ENCODE peak calls at places on chromosomes 5 and 9, in four cellular contexts. V is HepG2, O is GM12878, U is K562. F is an unnamed sample.

GRCh38 chr9:127083598-127083997 is 38.8 kb downstream of the ANGPTL2 start:
- DNase-seq in V (no peak), U (no peak), O (no peak), F (no peak)

GRCh38 chr9:115367780-115368179 is 249.8 kb upstream of the TNC start:
- DNase-seq in O (no peak), U (no peak), V (no peak), F (no peak)

GRCh38 chr9:89748020-89748670 is 143.3 kb downstream of the GADD45G start:
- DNase-seq in O (no peak), U (no peak), V (no peak), F (no peak)

GRCh38 chr5:75053286-75054109 is 1.1 kb upstream of the GCNT4 start:
- DNase-seq in U (peak; percentile 8), V (peak; percentile 16), O (no peak), F (peak; percentile 57)

GRCh38 chr5:139764250-139764791 is 31.3 kb upstream of the PSD2 start:
- DNase-seq in U (peak; percentile 46), V (no peak), O (no peak), F (no peak)

GRCh38 chr5:134577796-134578577 is 52.5 kb downstream of the JADE2 start:
- DNase-seq in O (no peak), U (peak; percentile 79), V (peak; percentile 59), F (peak; percentile 83)

GRCh38 chr9:109793196-109793595 is 13.2 kb downstream of the PALM2AKAP2 start:
- DNase-seq in V (no peak), O (no peak), U (no peak), F (no peak)

GRCh38 chr5:117547192-117547591 is 972.6 kb upstream of the SEMA6A start:
- DNase-seq in V (no peak), U (no peak), O (no peak), F (no peak)

GRCh38 chr5:396715-397032 is 46.3 kb upstream of the EXOC3 start:
- DNase-seq in O (no peak), U (no peak), V (no peak), F (no peak)

GRCh38 chr9:6782981-6783380 is 25.2 kb downstream of the KDM4C start:
- DNase-seq in O (no peak), U (no peak), V (no peak), F (no peak)

GRCh38 chr5:16916262-16916878 is 19.7 kb downstream of the MYO10 start:
- DNase-seq in O (no peak), U (no peak), V (no peak), F (no peak)

GRCh38 chr9:136088939-136089696 is 6.0 kb downstream of the NACC2 start:
- DNase-seq in U (peak; percentile 17), V (no peak), O (no peak), F (no peak)

GRCh38 chr9:129176786-129177442 is 1.1 kb downstream of the IER5L start:
- DNase-seq in V (no peak), U (no peak), O (no peak), F (no peak)

GRCh38 chr5:126868961-126869451 is 92.1 kb downstream of the LMNB1 start:
- DNase-seq in V (no peak), O (no peak), U (no peak), F (no peak)

GRCh38 chr9:14902561-14902960 is 7.7 kb downstream of the FREM1 start:
- DNase-seq in U (no peak), V (no peak), O (no peak), F (no peak)

GRCh38 chr9:98903938-98904560 is 39.7 kb upstream of the COL15A1 start:
- DNase-seq in U (no peak), V (no peak), O (no peak), F (no peak)

GRCh38 chr5:68149189-68149588 is 66.4 kb upstream of the PIK3R1 start:
- DNase-seq in U (no peak), O (no peak), V (no peak), F (no peak)

GRCh38 chr5:81162501-81162900 is 70.6 kb upstream of the CKMT2 start:
- DNase-seq in V (no peak), U (no peak), O (no peak), F (no peak)

GRCh38 chr5:113378081-113378480 is 56.7 kb downstream of the TSSK1B start:
- DNase-seq in O (no peak), U (no peak), V (no peak), F (no peak)

GRCh38 chr5:81972496-81972791 is 621 bp downstream of the ATG10 start:
- DNase-seq in U (no peak), O (no peak), V (no peak), F (no peak)

GRCh38 chr5:128895122-128895521 is 70.2 kb upstream of the SLC27A6 start:
- DNase-seq in V (no peak), U (no peak), O (no peak), F (no peak)

GRCh38 chr5:14216902-14217301 is 73.8 kb downstream of the TRIO start:
- DNase-seq in O (no peak), U (no peak), V (peak; percentile 23), F (no peak)

GRCh38 chr5:158565017-158565789 is 534.5 kb downstream of the EBF1 start:
- DNase-seq in V (no peak), U (no peak), O (no peak), F (no peak)

GRCh38 chr5:1777281-1778137 is 22.1 kb downstream of the MRPL36 start:
- DNase-seq in V (no peak), O (no peak), U (no peak), F (no peak)

GRCh38 chr9:113657765-113658564 is 194.4 kb downstream of the RGS3 start:
- DNase-seq in O (peak; percentile 39), U (peak; percentile 87), V (peak; percentile 73), F (peak; percentile 86)

GRCh38 chr5:56269216-56269927 is 36.2 kb upstream of the ANKRD55 start:
- DNase-seq in O (peak; percentile 55), V (peak; percentile 65), U (peak; percentile 22), F (peak; percentile 33)

GRCh38 chr9:130073373-130073772 is 19.7 kb downstream of the GPR107 start:
- DNase-seq in U (no peak), V (peak; percentile 21), O (no peak), F (no peak)

GRCh38 chr5:107578051-107578635 is 92.6 kb downstream of the EFNA5 start:
- DNase-seq in U (no peak), V (no peak), O (no peak), F (no peak)

GRCh38 chr5:155987261-155987810 is 339.6 kb upstream of the SGCD start:
- DNase-seq in V (no peak), O (no peak), U (no peak), F (no peak)

GRCh38 chr5:147483961-147484707 is 25.7 kb downstream of the DPYSL3 start:
- DNase-seq in O (no peak), U (no peak), V (no peak), F (no peak)

GRCh38 chr5:73312146-73312871 is 136.3 kb downstream of the FOXD1 start:
- DNase-seq in V (no peak), U (no peak), O (no peak), F (no peak)
- TF ChIP-seq TARDBP in V (no peak), U (no peak), O (no peak), F (no peak)

GRCh38 chr9:27712826-27713225 is 139.5 kb upstream of the C9orf72 start:
- DNase-seq in V (no peak), U (no peak), O (no peak), F (no peak)
- TF ChIP-seq TARDBP in V (no peak), U (no peak), O (no peak), F (no peak)

GRCh38 chr9:137188086-137188489 is 272 bp downstream of the ANAPC2 start:
- DNase-seq in O (no peak), U (no peak), V (no peak), F (no peak)
- TF ChIP-seq TARDBP in O (no peak), U (no peak), V (no peak), F (no peak)

GRCh38 chr5:173591300-173591622 is 25.2 kb downstream of the BOD1 start:
- DNase-seq in O (no peak), V (no peak), U (no peak), F (no peak)
- TF ChIP-seq TARDBP in O (no peak), V (no peak), U (no peak), F (no peak)

DNA sequence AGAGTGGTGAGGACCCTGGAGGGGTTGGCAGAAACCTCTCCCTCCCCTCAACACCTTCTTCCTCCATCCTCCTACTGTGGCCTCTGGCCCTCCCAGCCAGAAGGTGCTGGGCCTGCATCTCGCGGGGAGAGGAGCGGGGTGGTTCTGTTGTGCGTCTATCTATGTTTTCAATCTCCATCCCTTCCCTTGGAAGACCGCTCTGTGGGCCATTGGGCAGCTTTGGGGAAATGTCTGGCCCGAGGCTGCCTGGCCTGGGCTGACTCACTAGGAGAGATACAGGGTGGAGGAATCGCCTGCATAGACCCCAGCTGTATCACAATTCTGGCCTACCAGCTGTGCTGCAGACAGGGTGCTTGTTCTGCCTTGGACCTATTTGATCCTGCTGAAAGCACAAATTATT is 48.4 kb upstream of the DAB2IP start:
- DNase-seq in V (no peak), U (no peak), O (no peak), F (no peak)
- TF ChIP-seq TARDBP in V (no peak), U (no peak), O (no peak), F (no peak)

F was measured in HEK293T.